ENCODE peak calls at places on chromosomes 12 and 14, in seven cellular contexts. L, E, N, P, C, M and J are unnamed samples.

GRCh38 chr12:32666510-32666909 is 12.6 kb upstream of the DNM1L start:
- DNase-seq in L (peak; percentile 73), E (no peak), N (no peak), P (no peak), C (no peak), M (no peak), J (no peak)

GRCh38 chr12:78120866-78121590 is 290.3 kb downstream of the NAV3 start:
- DNase-seq in L (peak; percentile 64), E (no peak), N (no peak), P (no peak), C (no peak), M (no peak), J (peak; percentile 17)

GRCh38 chr12:69985656-69986055 is 160.6 kb downstream of the MYRFL start:
- DNase-seq in L (peak; percentile 56), E (no peak), N (no peak), P (no peak), C (peak; percentile 20), M (no peak), J (no peak)

GRCh38 chr12:38813930-38814329 is 91.5 kb downstream of the CPNE8 start:
- DNase-seq in L (no peak), E (no peak), N (no peak), P (no peak), C (no peak), M (no peak), J (no peak)

GRCh38 chr12:54222609-54223008 is 33.8 kb upstream of the SMUG1 start:
- DNase-seq in L (peak; percentile 68), E (no peak), N (no peak), P (no peak), C (no peak), M (no peak), J (peak; percentile 87)

GRCh38 chr14:104280902-104281767 is 142.7 kb downstream of the KIF26A start:
- DNase-seq in L (no peak), E (no peak), N (peak; percentile 63), P (peak; percentile 42), C (peak; percentile 30), M (no peak), J (no peak)

GRCh38 chr14:51093371-51094281 is 1.3 kb downstream of the TRIM9 start:
- DNase-seq in L (no peak), E (peak; percentile 66), N (peak; percentile 84), P (no peak), C (peak; percentile 75), M (no peak), J (no peak)

GRCh38 chr12:100593490-100593889 is 20.0 kb downstream of the GAS2L3 start:
- DNase-seq in L (no peak), E (no peak), N (no peak), P (no peak), C (no peak), M (no peak), J (peak; percentile 7)

GRCh38 chr14:67420102-67420739 is 8.3 kb upstream of the PLEK2 start:
- DNase-seq in L (peak; percentile 47), E (peak; percentile 26), N (no peak), P (no peak), C (peak; percentile 41), M (no peak), J (no peak)

GRCh38 chr14:91305650-91306431 is 61.3 kb upstream of the GPR68 start:
- DNase-seq in L (no peak), E (no peak), N (peak; percentile 25), P (no peak), C (no peak), M (no peak), J (no peak)

GRCh38 chr14:89445252-89445973 is 28.4 kb upstream of the FOXN3 start:
- DNase-seq in L (no peak), E (peak; percentile 28), N (no peak), P (no peak), C (no peak), M (no peak), J (no peak)

GRCh38 chr14:79378020-79378419 is 833.3 kb downstream of the DIO2 start:
- DNase-seq in L (no peak), E (no peak), N (no peak), P (no peak), C (no peak), M (no peak), J (no peak)

GRCh38 chr14:99768381-99768780 is 24.8 kb upstream of the EML1 start:
- DNase-seq in L (no peak), E (no peak), N (no peak), P (no peak), C (peak; percentile 61), M (no peak), J (no peak)

GRCh38 chr12:77847060-77847541 is 16.4 kb downstream of the NAV3 start:
- DNase-seq in L (peak; percentile 39), E (no peak), N (no peak), P (no peak), C (no peak), M (no peak), J (no peak)

GRCh38 chr12:51238037-51238509 is 553 bp upstream of the DAZAP2 start:
- DNase-seq in L (no peak), E (no peak), N (no peak), P (no peak), C (no peak), M (no peak), J (no peak)

GRCh38 chr14:34237098-34237497 is 224.9 kb downstream of the SPTSSA start:
- DNase-seq in L (peak; percentile 92), E (no peak), N (no peak), P (no peak), C (no peak), M (no peak), J (no peak)

GRCh38 chr12:71958457-71958856 is 19.8 kb downstream of the TPH2 start:
- DNase-seq in L (no peak), E (no peak), N (no peak), P (no peak), C (no peak), M (no peak), J (no peak)

GRCh38 chr14:63499701-63500250 is 43.4 kb downstream of the PPP2R5E start:
- DNase-seq in L (peak; percentile 88), E (no peak), N (no peak), P (no peak), C (no peak), M (no peak), J (peak; percentile 25)

GRCh38 chr14:99382781-99383456 is 97.7 kb downstream of the SETD3 start:
- DNase-seq in L (peak; percentile 78), E (no peak), N (no peak), P (no peak), C (no peak), M (no peak), J (peak; percentile 72)

GRCh38 chr12:96623155-96623554 is 133.8 kb downstream of the CFAP54 start:
- DNase-seq in L (no peak), E (no peak), N (no peak), P (no peak), C (peak; percentile 72), M (no peak), J (no peak)

DNA sequence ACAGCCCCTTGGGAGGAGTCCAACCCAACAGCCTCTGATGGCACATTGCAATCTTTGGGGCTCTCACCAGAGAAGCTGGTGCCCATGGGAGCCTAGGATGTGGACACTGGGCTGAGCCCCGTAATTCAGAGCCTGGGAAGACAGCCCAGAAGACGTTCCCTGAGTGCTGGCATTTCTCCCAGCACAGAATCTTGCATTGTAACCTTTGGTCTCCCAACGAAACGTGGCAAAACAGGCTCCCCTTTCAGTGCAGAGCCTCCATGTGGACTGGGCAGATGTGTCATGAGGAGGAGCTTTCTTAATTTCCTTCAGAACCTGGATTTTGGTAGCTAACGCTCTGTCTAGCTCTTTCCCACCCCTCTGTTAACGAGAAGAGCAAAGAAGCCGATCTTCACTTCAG is 26.3 kb downstream of the BATF start:
- DNase-seq in L (peak; percentile 17), E (no peak), N (no peak), P (no peak), C (no peak), M (no peak), J (no peak)
- TF ChIP-seq CTCF in L (no peak), E (no peak), N (no peak), P (no peak), C (no peak), M (no peak), J (no peak)

GRCh38 chr12:122420471-122421262 is 1.8 kb downstream of the CLIP1 start:
- DNase-seq in L (no peak), E (no peak), N (no peak), P (no peak), C (no peak), M (no peak), J (no peak)

GRCh38 chr12:122421815-122422737 is at the start of gene CLIP1:
- DNase-seq in L (peak; percentile 74), E (peak; percentile 55), N (peak; percentile 92), P (peak; percentile 83), C (peak; percentile 86), M (no peak), J (peak; percentile 42)

GRCh38 chr12:122421263-122421814 is 1.1 kb downstream of the CLIP1 start:
- DNase-seq in L (peak; percentile 62), E (no peak), N (peak; percentile 72), P (peak; percentile 68), C (no peak), M (no peak), J (peak; percentile 26)

GRCh38 chr12:122423258-122424165 is 1.0 kb upstream of the CLIP1 start:
- DNase-seq in L (no peak), E (no peak), N (no peak), P (no peak), C (peak; percentile 88), M (no peak), J (no peak)

GRCh38 chr12:122422769-122423257 is 344 bp upstream of the CLIP1 start:
- DNase-seq in L (peak; percentile 77), E (no peak), N (no peak), P (peak; percentile 46), C (peak; percentile 64), M (no peak), J (no peak)
- H3K4me3 ChIP-seq in L (peak overlapping the region; percentile 66), E (peak overlapping the region; percentile 33), N (peak overlapping the region; percentile 43), P (peak overlapping the region; percentile 92), C (peak overlapping the region; percentile 48), M (peak overlapping the region; percentile 77), J (peak overlapping the region; percentile 65)

GRCh38 chr12:21485998-21486397 is 15.4 kb downstream of the RECQL start:
- DNase-seq in L (no peak), E (no peak), N (no peak), P (no peak), C (no peak), M (no peak), J (no peak)
- H3K36me3 ChIP-seq in L (peaks cover 8% of the 10 kb centered on the region), E (peaks cover 7% of the 10 kb centered on the region), N (peaks cover 20% of the 10 kb centered on the region), P (peaks cover 74% of the 10 kb centered on the region), C (peaks cover 6% of the 10 kb centered on the region), M (peaks cover 17% of the 10 kb centered on the region), J (peaks cover 23% of the 10 kb centered on the region)

DNA sequence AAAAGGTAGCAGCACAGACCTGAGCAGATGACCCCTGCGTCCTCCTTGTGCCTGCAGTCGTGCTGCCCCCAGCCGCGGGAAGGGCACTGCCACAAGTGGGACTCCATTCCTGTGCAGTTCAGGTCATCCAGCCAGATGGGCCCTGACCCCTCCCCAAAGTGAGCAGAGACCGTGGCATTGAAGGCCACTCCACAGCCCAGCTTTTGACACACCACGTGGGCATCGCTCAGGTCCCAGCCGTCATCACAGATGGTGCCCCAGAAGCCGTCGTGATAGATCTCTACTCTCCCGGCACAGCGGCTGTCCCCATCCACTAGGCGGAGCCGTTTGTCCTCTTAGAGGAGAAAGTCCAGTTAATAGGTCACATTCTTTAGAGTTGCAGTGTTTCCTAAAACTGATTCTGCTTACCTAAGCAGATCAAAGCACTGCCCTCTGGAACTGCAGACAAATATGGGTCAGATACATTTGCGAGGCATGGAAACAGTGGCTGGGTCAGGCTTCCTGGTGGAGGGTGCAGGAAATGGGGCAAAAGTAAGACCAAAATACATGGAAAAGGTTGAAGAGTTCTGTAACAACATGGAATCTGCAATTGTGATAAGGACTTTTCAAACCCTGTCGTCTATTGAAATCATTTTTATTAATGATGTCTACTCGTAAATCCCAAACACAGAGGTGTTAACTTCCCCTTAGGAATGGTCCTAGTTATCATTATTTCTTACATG is 69.4 kb downstream of the CD163L1 start:
- DNase-seq in L (peak; percentile 48), E (peak; percentile 16), N (peak; percentile 78), P (peak; percentile 61), C (peak; percentile 70), M (no peak), J (peak; percentile 14)
- TF ChIP-seq CTCF in L (peak; percentile 57), E (no peak), N (peak; percentile 46), P (peak; percentile 48), C (peak; percentile 63), M (no peak), J (peak; percentile 78)